ENCODE peak calls at places on chromosomes 1 and 21, in ten cellular contexts. One of them, this sample, is unnamed.

GRCh38 chr1:78277253-78277652 is 213.5 kb upstream of the PTGFR start:
- DNase-seq in GM06990: no peak
- DNase-seq in CD8-positive, alpha-beta T cell: no peak
- DNase-seq in fibroblast of the aortic adventitia: peak
- DNase-seq in fibroblast of lung: peak
- DNase-seq in HL-60: no peak
- DNase-seq in foreskin fibroblast: peak
- DNase-seq in astrocyte of the cerebellum: peak
- DNase-seq in brain microvascular endothelial cell: peak
- DNase-seq in coronary artery: no peak
- DNase-seq in this sample: peak

GRCh38 chr1:3688836-3689750 is 36.8 kb downstream of the TP73 start:
- DNase-seq in GM06990: no peak
- DNase-seq in CD8-positive, alpha-beta T cell: no peak
- DNase-seq in fibroblast of the aortic adventitia: peak
- DNase-seq in fibroblast of lung: no peak
- DNase-seq in HL-60: no peak
- DNase-seq in foreskin fibroblast: no peak
- DNase-seq in astrocyte of the cerebellum: no peak
- DNase-seq in brain microvascular endothelial cell: no peak
- DNase-seq in coronary artery: no peak
- DNase-seq in this sample: no peak

GRCh38 chr1:19605884-19606442 is 38.1 kb upstream of the NBL1 start:
- DNase-seq in GM06990: no peak
- DNase-seq in CD8-positive, alpha-beta T cell: no peak
- DNase-seq in fibroblast of the aortic adventitia: no peak
- DNase-seq in fibroblast of lung: no peak
- DNase-seq in HL-60: no peak
- DNase-seq in foreskin fibroblast: peak
- DNase-seq in astrocyte of the cerebellum: no peak
- DNase-seq in brain microvascular endothelial cell: no peak
- DNase-seq in coronary artery: no peak
- DNase-seq in this sample: no peak

GRCh38 chr1:207316622-207317510 is 4.6 kb upstream of the CD55 start:
- DNase-seq in GM06990: no peak
- DNase-seq in CD8-positive, alpha-beta T cell: no peak
- DNase-seq in fibroblast of the aortic adventitia: peak
- DNase-seq in fibroblast of lung: no peak
- DNase-seq in HL-60: peak
- DNase-seq in foreskin fibroblast: peak
- DNase-seq in astrocyte of the cerebellum: no peak
- DNase-seq in brain microvascular endothelial cell: no peak
- DNase-seq in coronary artery: no peak
- DNase-seq in this sample: no peak

GRCh38 chr1:8789314-8790214 is 27.9 kb downstream of the RERE start:
- DNase-seq in GM06990: no peak
- DNase-seq in CD8-positive, alpha-beta T cell: no peak
- DNase-seq in fibroblast of the aortic adventitia: no peak
- DNase-seq in fibroblast of lung: no peak
- DNase-seq in HL-60: no peak
- DNase-seq in foreskin fibroblast: no peak
- DNase-seq in astrocyte of the cerebellum: no peak
- DNase-seq in brain microvascular endothelial cell: no peak
- DNase-seq in coronary artery: no peak
- DNase-seq in this sample: no peak

GRCh38 chr1:32706491-32706890 is 3.9 kb upstream of the SYNC start:
- DNase-seq in GM06990: no peak
- DNase-seq in CD8-positive, alpha-beta T cell: no peak
- DNase-seq in fibroblast of the aortic adventitia: peak
- DNase-seq in fibroblast of lung: no peak
- DNase-seq in HL-60: no peak
- DNase-seq in foreskin fibroblast: peak
- DNase-seq in astrocyte of the cerebellum: no peak
- DNase-seq in brain microvascular endothelial cell: no peak
- DNase-seq in coronary artery: no peak
- DNase-seq in this sample: no peak

GRCh38 chr1:53470155-53470554 is 11.0 kb downstream of the DMRTB1 start:
- DNase-seq in GM06990: no peak
- DNase-seq in CD8-positive, alpha-beta T cell: no peak
- DNase-seq in fibroblast of the aortic adventitia: peak
- DNase-seq in fibroblast of lung: peak
- DNase-seq in HL-60: no peak
- DNase-seq in foreskin fibroblast: peak
- DNase-seq in astrocyte of the cerebellum: peak
- DNase-seq in brain microvascular endothelial cell: peak
- DNase-seq in coronary artery: peak
- DNase-seq in this sample: peak

GRCh38 chr1:210674151-210674550 is 345.4 kb downstream of the HHAT start:
- DNase-seq in GM06990: no peak
- DNase-seq in CD8-positive, alpha-beta T cell: no peak
- DNase-seq in fibroblast of the aortic adventitia: no peak
- DNase-seq in fibroblast of lung: no peak
- DNase-seq in HL-60: no peak
- DNase-seq in foreskin fibroblast: no peak
- DNase-seq in astrocyte of the cerebellum: no peak
- DNase-seq in brain microvascular endothelial cell: no peak
- DNase-seq in coronary artery: peak
- DNase-seq in this sample: no peak

GRCh38 chr1:11967028-11967547 is 13.2 kb upstream of the MFN2 start:
- DNase-seq in GM06990: no peak
- DNase-seq in CD8-positive, alpha-beta T cell: no peak
- DNase-seq in fibroblast of the aortic adventitia: peak
- DNase-seq in fibroblast of lung: peak
- DNase-seq in HL-60: peak
- DNase-seq in foreskin fibroblast: peak
- DNase-seq in astrocyte of the cerebellum: peak
- DNase-seq in brain microvascular endothelial cell: no peak
- DNase-seq in coronary artery: no peak
- DNase-seq in this sample: no peak

GRCh38 chr1:69569983-69570755 is 2.4 kb downstream of the LRRC7 start:
- DNase-seq in GM06990: no peak
- DNase-seq in CD8-positive, alpha-beta T cell: no peak
- DNase-seq in fibroblast of the aortic adventitia: no peak
- DNase-seq in fibroblast of lung: peak
- DNase-seq in HL-60: no peak
- DNase-seq in foreskin fibroblast: peak
- DNase-seq in astrocyte of the cerebellum: no peak
- DNase-seq in brain microvascular endothelial cell: peak
- DNase-seq in coronary artery: no peak
- DNase-seq in this sample: no peak

GRCh38 chr1:38728176-38728908 is 131.2 kb downstream of the RRAGC start:
- DNase-seq in GM06990: no peak
- DNase-seq in CD8-positive, alpha-beta T cell: no peak
- DNase-seq in fibroblast of the aortic adventitia: peak
- DNase-seq in fibroblast of lung: peak
- DNase-seq in HL-60: no peak
- DNase-seq in foreskin fibroblast: peak
- DNase-seq in astrocyte of the cerebellum: peak
- DNase-seq in brain microvascular endothelial cell: peak
- DNase-seq in coronary artery: peak
- DNase-seq in this sample: peak

GRCh38 chr1:228340686-228341449 is 65.8 kb downstream of the TRIM11 start:
- DNase-seq in GM06990: peak
- DNase-seq in CD8-positive, alpha-beta T cell: no peak
- DNase-seq in fibroblast of the aortic adventitia: no peak
- DNase-seq in fibroblast of lung: no peak
- DNase-seq in HL-60: no peak
- DNase-seq in foreskin fibroblast: no peak
- DNase-seq in astrocyte of the cerebellum: no peak
- DNase-seq in brain microvascular endothelial cell: no peak
- DNase-seq in coronary artery: peak
- DNase-seq in this sample: no peak
- TF ChIP-seq CTCF in GM06990: peak
- TF ChIP-seq CTCF in CD8-positive, alpha-beta T cell: no peak
- TF ChIP-seq CTCF in fibroblast of the aortic adventitia: peak
- TF ChIP-seq CTCF in fibroblast of lung: no peak
- TF ChIP-seq CTCF in HL-60: no peak
- TF ChIP-seq CTCF in foreskin fibroblast: no peak
- TF ChIP-seq CTCF in astrocyte of the cerebellum: no peak
- TF ChIP-seq CTCF in brain microvascular endothelial cell: no peak
- TF ChIP-seq CTCF in coronary artery: no peak
- TF ChIP-seq CTCF in this sample: peak

DNA sequence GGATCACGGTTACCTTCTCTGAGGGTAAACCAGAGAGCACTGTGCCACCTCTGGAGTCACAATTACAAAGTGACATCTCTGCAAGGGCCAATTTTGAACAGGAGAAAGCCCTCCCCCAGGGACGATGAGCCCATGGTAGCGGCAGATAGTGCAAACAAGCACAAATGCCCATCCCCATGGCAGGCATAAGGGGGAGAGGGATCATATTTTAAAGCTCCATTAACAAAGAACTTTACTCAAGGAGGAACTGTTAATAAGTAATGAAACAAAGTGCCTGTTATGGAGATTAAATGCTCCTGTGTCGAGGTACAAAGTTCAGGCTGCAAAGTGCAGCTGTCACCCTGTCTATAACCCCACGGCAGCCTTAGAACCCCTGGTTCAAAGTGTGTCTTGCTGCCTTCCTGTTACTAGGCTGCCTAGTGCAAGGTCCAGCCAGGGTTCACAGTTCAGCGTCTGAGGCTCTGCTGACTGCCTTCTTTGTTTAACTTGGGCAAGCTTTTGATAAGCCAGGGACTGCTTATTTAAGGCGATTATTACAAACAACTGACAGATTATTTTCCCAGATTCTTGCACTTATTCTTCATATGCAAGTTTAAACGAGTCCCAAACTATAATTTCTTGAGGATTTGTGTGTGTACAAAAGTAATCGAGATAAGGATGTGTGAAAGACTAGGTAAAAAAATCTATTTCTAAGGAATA is 75.7 kb upstream of the NRIP1 start:
- DNase-seq in GM06990: no peak
- DNase-seq in CD8-positive, alpha-beta T cell: no peak
- DNase-seq in fibroblast of the aortic adventitia: no peak
- DNase-seq in fibroblast of lung: no peak
- DNase-seq in HL-60: no peak
- DNase-seq in foreskin fibroblast: no peak
- DNase-seq in astrocyte of the cerebellum: no peak
- DNase-seq in brain microvascular endothelial cell: no peak
- DNase-seq in coronary artery: no peak
- DNase-seq in this sample: no peak
- H3K4me3 ChIP-seq in GM06990: no peak
- H3K4me3 ChIP-seq in CD8-positive, alpha-beta T cell: no peak
- H3K4me3 ChIP-seq in fibroblast of the aortic adventitia: no peak
- H3K4me3 ChIP-seq in fibroblast of lung: no peak
- H3K4me3 ChIP-seq in HL-60: no peak
- H3K4me3 ChIP-seq in foreskin fibroblast: no peak
- H3K4me3 ChIP-seq in astrocyte of the cerebellum: no peak
- H3K4me3 ChIP-seq in brain microvascular endothelial cell: no peak
- H3K4me3 ChIP-seq in coronary artery: no peak
- H3K4me3 ChIP-seq in this sample: no peak

GRCh38 chr1:107477233-107477632 is 336.4 kb downstream of the NTNG1 start:
- DNase-seq in GM06990: no peak
- DNase-seq in CD8-positive, alpha-beta T cell: no peak
- DNase-seq in fibroblast of the aortic adventitia: no peak
- DNase-seq in fibroblast of lung: no peak
- DNase-seq in HL-60: no peak
- DNase-seq in foreskin fibroblast: no peak
- DNase-seq in astrocyte of the cerebellum: no peak
- DNase-seq in brain microvascular endothelial cell: no peak
- DNase-seq in coronary artery: no peak
- DNase-seq in this sample: no peak
- TF ChIP-seq CTCF in GM06990: peak
- TF ChIP-seq CTCF in CD8-positive, alpha-beta T cell: no peak
- TF ChIP-seq CTCF in fibroblast of the aortic adventitia: no peak
- TF ChIP-seq CTCF in fibroblast of lung: peak
- TF ChIP-seq CTCF in HL-60: no peak
- TF ChIP-seq CTCF in foreskin fibroblast: no peak
- TF ChIP-seq CTCF in astrocyte of the cerebellum: no peak
- TF ChIP-seq CTCF in brain microvascular endothelial cell: peak
- TF ChIP-seq CTCF in coronary artery: no peak
- TF ChIP-seq CTCF in this sample: peak

GRCh38 chr1:151909167-151910149 is at the start of gene THEM4:
- DNase-seq in GM06990: peak
- DNase-seq in CD8-positive, alpha-beta T cell: peak
- DNase-seq in fibroblast of the aortic adventitia: peak
- DNase-seq in fibroblast of lung: peak
- DNase-seq in HL-60: peak
- DNase-seq in foreskin fibroblast: peak
- DNase-seq in astrocyte of the cerebellum: peak
- DNase-seq in brain microvascular endothelial cell: peak
- DNase-seq in coronary artery: peak
- DNase-seq in this sample: peak

GRCh38 chr1:151902858-151903257 is 6.5 kb downstream of the THEM4 start:
- DNase-seq in GM06990: no peak
- DNase-seq in CD8-positive, alpha-beta T cell: no peak
- DNase-seq in fibroblast of the aortic adventitia: no peak
- DNase-seq in fibroblast of lung: no peak
- DNase-seq in HL-60: no peak
- DNase-seq in foreskin fibroblast: no peak
- DNase-seq in astrocyte of the cerebellum: no peak
- DNase-seq in brain microvascular endothelial cell: no peak
- DNase-seq in coronary artery: no peak
- DNase-seq in this sample: no peak

GRCh38 chr1:151905070-151905442 is 4.3 kb downstream of the THEM4 start:
- DNase-seq in GM06990: no peak
- DNase-seq in CD8-positive, alpha-beta T cell: no peak
- DNase-seq in fibroblast of the aortic adventitia: peak
- DNase-seq in fibroblast of lung: no peak
- DNase-seq in HL-60: no peak
- DNase-seq in foreskin fibroblast: no peak
- DNase-seq in astrocyte of the cerebellum: no peak
- DNase-seq in brain microvascular endothelial cell: peak
- DNase-seq in coronary artery: no peak
- DNase-seq in this sample: no peak

GRCh38 chr1:151908228-151908691 is 1.1 kb downstream of the THEM4 start:
- DNase-seq in GM06990: no peak
- DNase-seq in CD8-positive, alpha-beta T cell: no peak
- DNase-seq in fibroblast of the aortic adventitia: peak
- DNase-seq in fibroblast of lung: peak
- DNase-seq in HL-60: no peak
- DNase-seq in foreskin fibroblast: peak
- DNase-seq in astrocyte of the cerebellum: no peak
- DNase-seq in brain microvascular endothelial cell: no peak
- DNase-seq in coronary artery: no peak
- DNase-seq in this sample: no peak

DNA sequence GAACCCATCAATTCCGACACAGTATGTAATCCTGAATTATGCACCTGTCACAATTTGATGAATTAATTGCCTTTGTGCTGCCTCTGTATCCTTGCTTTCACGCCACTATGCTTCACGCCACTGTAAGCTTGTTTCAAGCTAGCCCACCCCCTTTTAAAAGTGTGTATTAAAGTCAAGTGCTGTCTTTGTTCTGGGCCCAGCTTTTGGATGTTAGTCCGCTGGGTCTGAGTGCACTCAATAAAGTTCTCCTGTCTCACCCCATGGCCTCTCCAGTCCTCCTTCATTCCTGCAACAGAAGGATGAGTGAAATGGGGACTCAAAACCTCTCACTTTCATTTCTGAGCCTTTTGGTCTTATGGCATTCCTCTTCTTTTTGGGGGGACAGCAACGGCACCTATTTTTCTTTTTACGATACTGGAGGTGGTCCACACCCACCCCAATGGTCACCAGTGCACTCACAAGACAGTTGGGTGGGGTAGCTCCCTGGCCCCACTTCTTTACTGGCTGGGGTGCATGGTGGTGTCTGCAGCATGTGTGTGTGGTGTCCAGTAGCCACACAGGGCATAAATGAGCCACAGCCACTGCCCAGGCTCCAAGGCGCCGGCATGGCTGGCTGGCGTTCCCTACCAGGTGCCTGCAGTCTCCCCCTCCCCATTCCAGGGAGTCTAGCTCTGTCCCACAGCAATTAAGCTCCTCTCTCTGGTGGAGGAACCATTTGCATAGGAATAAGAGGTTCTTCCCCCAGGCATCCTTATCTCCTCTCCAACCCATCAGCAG is 1.8 kb downstream of the THEM4 start:
- DNase-seq in GM06990: no peak
- DNase-seq in CD8-positive, alpha-beta T cell: no peak
- DNase-seq in fibroblast of the aortic adventitia: no peak
- DNase-seq in fibroblast of lung: no peak
- DNase-seq in HL-60: no peak
- DNase-seq in foreskin fibroblast: no peak
- DNase-seq in astrocyte of the cerebellum: no peak
- DNase-seq in brain microvascular endothelial cell: no peak
- DNase-seq in coronary artery: no peak
- DNase-seq in this sample: no peak
- H3K4me3 ChIP-seq in GM06990: no peak
- H3K4me3 ChIP-seq in CD8-positive, alpha-beta T cell: no peak
- H3K4me3 ChIP-seq in fibroblast of the aortic adventitia: no peak
- H3K4me3 ChIP-seq in fibroblast of lung: no peak
- H3K4me3 ChIP-seq in HL-60: no peak
- H3K4me3 ChIP-seq in foreskin fibroblast: no peak
- H3K4me3 ChIP-seq in astrocyte of the cerebellum: no peak
- H3K4me3 ChIP-seq in brain microvascular endothelial cell: no peak
- H3K4me3 ChIP-seq in coronary artery: no peak
- H3K4me3 ChIP-seq in this sample: no peak

This sample was measured in kidney epithelial cell.